ENCODE peak calls at places on chromosomes 13 and 19, in four cellular contexts. D is GM12878, B is K562, Q is A549. I is an unnamed sample.

GRCh38 chr19:32416749-32417469 is 11.3 kb downstream of the DPY19L3 start:
- DNase-seq in D (no peak), B (no peak), Q (no peak), I (no peak)

GRCh38 chr19:45136507-45137178 is 24.1 kb downstream of the NKPD1 start:
- DNase-seq in D (no peak), B (no peak), Q (no peak), I (no peak)

GRCh38 chr19:33304760-33305647 is 2.7 kb upstream of the CEBPA start:
- DNase-seq in D (no peak), B (peak; percentile 49), Q (peak; percentile 44), I (peak; percentile 59)

GRCh38 chr13:44648392-44649117 is 72.4 kb upstream of the TSC22D1 start:
- DNase-seq in D (no peak), B (no peak), Q (no peak), I (no peak)

GRCh38 chr19:35785087-35785627 is 9.8 kb downstream of the ARHGAP33 start:
- DNase-seq in D (no peak), B (no peak), Q (no peak), I (no peak)

GRCh38 chr13:97798171-97798821 is 155.2 kb upstream of the IPO5 start:
- DNase-seq in D (no peak), B (no peak), Q (no peak), I (no peak)

GRCh38 chr13:113848431-113849260 is 15.2 kb downstream of the GAS6 start:
- DNase-seq in D (no peak), B (no peak), Q (no peak), I (no peak)

GRCh38 chr19:57141699-57142098 is 3.3 kb downstream of the ZIM3 start:
- DNase-seq in D (no peak), B (no peak), Q (no peak), I (no peak)

GRCh38 chr13:32086366-32086765 is 54.8 kb downstream of the FRY start:
- DNase-seq in D (no peak), B (no peak), Q (no peak), I (no peak)

GRCh38 chr19:12858041-12858928 is 20.0 kb downstream of the MAST1 start:
- DNase-seq in D (no peak), B (no peak), Q (no peak), I (no peak)

GRCh38 chr19:44050740-44051653 is 839 bp upstream of the ZNF223 start:
- DNase-seq in D (no peak), B (no peak), Q (peak; percentile 27), I (peak; percentile 36)

GRCh38 chr19:20167020-20167644 is at the start of gene ZNF486:
- DNase-seq in D (no peak), B (peak; percentile 17), Q (peak; percentile 4), I (peak; percentile 21)

GRCh38 chr13:36323408-36323807 is 22.8 kb downstream of the SPART start:
- DNase-seq in D (no peak), B (no peak), Q (no peak), I (no peak)

DNA sequence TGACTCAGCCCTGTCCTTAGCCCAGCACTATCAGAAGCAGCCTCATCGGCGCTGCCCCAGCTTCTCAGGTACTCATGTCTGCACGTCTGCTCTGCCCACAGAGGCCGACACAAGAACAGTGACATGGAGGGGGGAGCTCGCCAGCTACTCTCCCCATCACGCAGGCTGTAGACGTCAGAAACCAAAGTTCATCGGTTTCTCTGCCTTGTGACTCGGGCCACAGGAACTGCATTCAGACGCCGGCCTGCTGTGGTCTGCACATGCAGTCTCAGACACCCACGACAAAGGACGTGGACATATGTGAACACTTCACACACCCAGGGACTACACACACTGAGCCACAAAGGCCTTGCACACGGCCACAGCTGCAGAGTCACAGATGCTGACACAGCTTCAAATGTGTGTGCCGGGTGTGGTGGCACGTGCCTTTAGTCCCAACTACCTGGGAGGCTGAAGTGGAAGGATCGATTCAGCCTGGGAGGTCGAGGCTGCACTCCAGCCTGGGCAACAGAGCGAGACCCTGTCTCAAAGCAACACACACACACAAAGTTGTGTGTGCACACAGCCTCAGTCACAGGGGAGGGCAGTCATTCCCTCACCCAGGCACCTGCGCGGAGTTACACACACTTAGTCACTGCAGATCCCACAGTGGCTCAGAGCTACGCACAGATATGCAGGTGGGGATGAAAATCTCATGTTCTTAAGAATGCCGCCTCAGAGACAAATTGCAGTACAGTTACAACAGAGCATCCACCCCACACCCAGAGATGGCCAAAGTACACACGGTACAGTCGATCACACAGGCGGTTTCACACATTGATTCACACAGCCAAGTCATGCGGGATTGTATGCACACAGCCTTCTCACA is 4.9 kb upstream of the ZFP36 start:
- DNase-seq in D (no peak), B (no peak), Q (peak; percentile 95), I (peak; percentile 32)
- H3K4me3 ChIP-seq in D (peak overlapping the region; percentile 12), B (no peak overlapping the region), Q (peak overlapping the region; percentile 43), I (peak overlapping the region; percentile 28)

GRCh38 chr19:31266731-31267130 is 82.5 kb downstream of the TSHZ3 start:
- DNase-seq in D (no peak), B (no peak), Q (no peak), I (no peak)
- TF ChIP-seq REST in D (no peak), B (no peak), Q (no peak), I (no peak)

GRCh38 chr19:28694812-28695211 is 518.1 kb downstream of the UQCRFS1 start:
- DNase-seq in D (no peak), B (no peak), Q (no peak), I (no peak)
- TF ChIP-seq CTCF in D (no peak), B (no peak), Q (no peak), I (no peak)

DNA sequence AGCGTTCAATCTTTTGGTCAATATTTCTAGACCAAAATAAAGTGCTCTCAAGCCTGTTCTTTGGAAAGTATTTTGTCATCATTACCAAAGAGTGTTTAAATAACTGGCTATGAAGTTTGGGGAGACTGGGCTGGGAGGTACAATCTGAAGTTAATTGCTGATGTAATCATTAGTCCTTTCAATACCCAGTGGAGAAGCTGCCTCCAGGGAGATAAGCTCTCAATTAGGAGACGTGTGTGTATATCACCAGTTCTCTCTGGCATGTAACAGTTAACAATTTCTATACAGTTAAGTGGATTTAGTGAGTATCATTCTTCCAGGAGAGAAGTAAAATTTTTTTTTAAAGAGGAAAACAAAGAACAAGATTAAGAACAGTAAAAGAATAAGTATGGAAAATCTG is 1.4 kb downstream of the COL4A1 start:
- DNase-seq in D (no peak), B (no peak), Q (no peak), I (no peak)
- H3K4me3 ChIP-seq in D (no peak overlapping the region), B (no peak overlapping the region), Q (peak overlapping the region; percentile 92), I (no peak overlapping the region)

DNA sequence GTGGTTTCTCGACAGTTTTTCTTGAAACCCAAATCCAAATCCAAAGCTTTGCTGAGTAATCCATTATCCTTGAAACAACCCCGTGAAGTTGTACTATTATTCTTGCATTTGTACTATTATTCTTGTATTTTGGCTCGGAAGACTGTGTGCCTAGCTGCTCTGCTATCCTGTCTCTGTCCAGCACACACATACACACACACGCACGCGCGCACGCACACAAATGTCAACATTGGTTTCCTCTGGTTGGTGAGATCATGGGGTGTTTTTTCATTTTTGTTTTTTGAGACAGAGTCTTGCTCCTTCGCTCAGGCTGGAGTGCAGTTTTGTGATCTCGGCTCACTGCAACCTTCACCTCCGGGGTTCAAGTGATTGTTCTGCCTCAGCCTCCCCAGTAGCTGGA is 14.9 kb upstream of the KLK4 start:
- DNase-seq in D (no peak), B (no peak), Q (no peak), I (no peak)
- TF ChIP-seq REST in D (no peak), B (no peak), Q (no peak), I (no peak)

GRCh38 chr19:30011051-30011578 is 69.1 kb downstream of the URI1 start:
- DNase-seq in D (no peak), B (no peak), Q (no peak), I (no peak)
- TF ChIP-seq CTCF in D (no peak), B (no peak), Q (no peak), I (no peak)

DNA sequence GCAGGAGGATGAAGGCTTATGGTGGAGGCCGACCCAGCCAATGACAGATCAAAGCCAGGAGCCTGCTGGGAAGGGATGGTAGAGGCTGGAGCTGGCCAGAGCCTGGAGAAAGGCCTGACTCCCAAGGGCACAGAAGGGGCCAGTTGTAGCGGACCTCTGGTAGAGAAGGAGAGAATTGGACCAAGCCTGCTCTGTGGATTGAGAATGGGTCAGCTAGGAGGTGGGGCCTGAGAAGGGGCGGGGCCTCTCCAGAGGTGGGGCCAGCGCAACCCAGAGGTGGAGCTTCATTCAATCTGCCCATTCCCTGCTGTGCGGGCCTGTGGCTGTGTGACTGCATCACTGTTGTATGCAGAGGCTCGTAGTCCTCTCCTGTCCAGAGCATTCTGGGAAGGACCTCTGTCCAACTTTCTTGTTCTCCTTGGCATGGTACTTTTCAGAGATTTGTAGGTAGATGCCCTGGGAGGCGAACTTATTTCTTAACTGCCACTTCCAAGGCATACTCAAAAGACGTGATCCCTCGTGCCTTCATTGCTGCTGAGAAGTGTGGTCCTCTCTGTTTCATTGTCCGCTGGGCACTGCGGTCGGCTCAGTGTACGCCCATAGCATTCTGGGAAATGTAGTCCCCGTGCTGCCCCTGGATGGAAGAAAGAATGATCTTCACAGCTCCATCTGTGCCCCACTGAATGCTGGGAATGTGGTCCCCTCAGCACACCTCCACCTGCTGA is 6.7 kb downstream of the GRIN2D start:
- DNase-seq in D (no peak), B (peak; percentile 73), Q (peak; percentile 89), I (no peak)
- H3K4me3 ChIP-seq in D (no peak overlapping the region), B (peak overlapping the region; percentile 54), Q (peak overlapping the region; percentile 47), I (no peak overlapping the region)

GRCh38 chr19:1284293-1284978 is 1.2 kb upstream of the EFNA2 start:
- DNase-seq in D (no peak), B (no peak), Q (no peak), I (no peak)
- TF ChIP-seq REST in D (no peak), B (no peak), Q (no peak), I (no peak)

DNA sequence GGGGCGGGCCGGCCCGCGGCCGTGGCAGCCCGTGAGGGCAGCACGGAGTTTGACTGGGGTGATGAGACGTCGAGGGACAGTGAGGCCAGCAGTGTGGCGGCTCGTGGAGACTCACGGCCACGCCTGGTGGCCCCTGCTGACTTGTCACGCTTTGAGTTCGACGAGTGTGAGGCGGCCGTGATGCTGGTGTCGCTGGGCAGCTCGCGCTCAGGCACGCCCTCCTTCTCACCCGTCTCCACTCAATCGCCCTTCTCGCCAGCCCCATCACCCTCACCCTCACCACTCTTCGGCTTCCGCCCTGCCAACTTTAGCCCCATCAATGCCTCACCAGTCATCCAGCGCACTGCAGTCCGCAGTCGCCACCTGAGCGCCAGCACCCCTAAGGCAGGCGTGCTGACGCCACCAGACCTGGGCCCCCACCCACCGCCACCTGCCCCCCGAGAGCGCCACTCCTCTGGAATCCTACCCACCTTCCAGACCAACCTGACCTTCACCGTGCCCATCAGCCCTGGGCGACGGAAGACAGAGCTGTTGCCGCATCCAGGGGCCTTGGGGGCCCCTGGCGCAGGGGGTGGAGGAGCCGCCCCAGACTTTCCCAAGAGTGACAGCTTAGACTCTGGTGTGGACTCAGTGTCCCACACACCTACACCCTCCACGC is 4.5 kb downstream of the CIC start:
- DNase-seq in D (no peak), B (no peak), Q (no peak), I (no peak)
- TF ChIP-seq CTCF in D (no peak), B (no peak), Q (no peak), I (no peak)

I was measured in HL-60.